ENCODE peak calls at places on chromosomes 12 and 14, in six cellular contexts. One of them, this sample, is unnamed.

GRCh38 chr12:50862316-50862715 is 19.6 kb downstream of the TMPRSS12 start:
- DNase-seq in IMR-90: peak; percentile 77
- DNase-seq in neuronal stem cell: no peak
- DNase-seq in H9: no peak
- DNase-seq in trophoblast cell: no peak
- DNase-seq in H1: no peak
- DNase-seq in this sample: peak; percentile 60

GRCh38 chr14:103315368-103315911 is 18.6 kb upstream of the EIF5 start:
- DNase-seq in IMR-90: peak; percentile 74
- DNase-seq in neuronal stem cell: no peak
- DNase-seq in H9: no peak
- DNase-seq in trophoblast cell: peak; percentile 43
- DNase-seq in H1: no peak
- DNase-seq in this sample: peak; percentile 77

GRCh38 chr14:105931808-105932483 is 405.6 kb downstream of the TMEM121 start:
- DNase-seq in IMR-90: no peak
- DNase-seq in neuronal stem cell: no peak
- DNase-seq in H9: peak; percentile 5
- DNase-seq in trophoblast cell: peak; percentile 70
- DNase-seq in H1: no peak
- DNase-seq in this sample: no peak

GRCh38 chr12:2690348-2691000 is 104.3 kb upstream of the FKBP4 start:
- DNase-seq in IMR-90: no peak
- DNase-seq in neuronal stem cell: no peak
- DNase-seq in H9: no peak
- DNase-seq in trophoblast cell: no peak
- DNase-seq in H1: no peak
- DNase-seq in this sample: no peak

GRCh38 chr12:1864867-1865266 is 44.5 kb downstream of the LRTM2 start:
- DNase-seq in IMR-90: no peak
- DNase-seq in neuronal stem cell: no peak
- DNase-seq in H9: peak; percentile 34
- DNase-seq in trophoblast cell: no peak
- DNase-seq in H1: no peak
- DNase-seq in this sample: no peak

GRCh38 chr12:129659927-129660326 is 243.9 kb downstream of the TMEM132D start:
- DNase-seq in IMR-90: no peak
- DNase-seq in neuronal stem cell: no peak
- DNase-seq in H9: no peak
- DNase-seq in trophoblast cell: no peak
- DNase-seq in H1: no peak
- DNase-seq in this sample: no peak

GRCh38 chr12:70774055-70774454 is 136.8 kb upstream of the PTPRB start:
- DNase-seq in IMR-90: no peak
- DNase-seq in neuronal stem cell: no peak
- DNase-seq in H9: no peak
- DNase-seq in trophoblast cell: no peak
- DNase-seq in H1: no peak
- DNase-seq in this sample: no peak

GRCh38 chr12:22598141-22598762 is 26.7 kb upstream of the ETNK1 start:
- DNase-seq in IMR-90: no peak
- DNase-seq in neuronal stem cell: no peak
- DNase-seq in H9: no peak
- DNase-seq in trophoblast cell: no peak
- DNase-seq in H1: no peak
- DNase-seq in this sample: no peak

GRCh38 chr14:100587763-100588411 is 670 bp upstream of the BEGAIN start:
- DNase-seq in IMR-90: no peak
- DNase-seq in neuronal stem cell: no peak
- DNase-seq in H9: no peak
- DNase-seq in trophoblast cell: no peak
- DNase-seq in H1: no peak
- DNase-seq in this sample: no peak

GRCh38 chr12:131445184-131445974 is 265.5 kb upstream of the SFSWAP start:
- DNase-seq in IMR-90: no peak
- DNase-seq in neuronal stem cell: no peak
- DNase-seq in H9: peak; percentile 43
- DNase-seq in trophoblast cell: peak; percentile 30
- DNase-seq in H1: no peak
- DNase-seq in this sample: no peak

GRCh38 chr12:105330283-105330937 is at the start of gene C12orf75:
- DNase-seq in IMR-90: peak; percentile 68
- DNase-seq in neuronal stem cell: peak; percentile 74
- DNase-seq in H9: peak; percentile 93
- DNase-seq in trophoblast cell: peak; percentile 64
- DNase-seq in H1: no peak
- DNase-seq in this sample: peak; percentile 74

GRCh38 chr14:38791862-38792261 is 311.2 kb downstream of the SEC23A start:
- DNase-seq in IMR-90: no peak
- DNase-seq in neuronal stem cell: peak; percentile 20
- DNase-seq in H9: no peak
- DNase-seq in trophoblast cell: no peak
- DNase-seq in H1: no peak
- DNase-seq in this sample: no peak

GRCh38 chr14:50062438-50063039 is 53.8 kb downstream of the VCPKMT start:
- DNase-seq in IMR-90: peak; percentile 83
- DNase-seq in neuronal stem cell: no peak
- DNase-seq in H9: no peak
- DNase-seq in trophoblast cell: peak; percentile 35
- DNase-seq in H1: no peak
- DNase-seq in this sample: peak; percentile 85

GRCh38 chr12:15772405-15773018 is 16.7 kb downstream of the EPS8 start:
- DNase-seq in IMR-90: peak; percentile 29
- DNase-seq in neuronal stem cell: no peak
- DNase-seq in H9: no peak
- DNase-seq in trophoblast cell: peak; percentile 61
- DNase-seq in H1: no peak
- DNase-seq in this sample: peak; percentile 32

GRCh38 chr14:22039938-22040780 is 366.5 kb upstream of the OR4E1 start:
- DNase-seq in IMR-90: no peak
- DNase-seq in neuronal stem cell: no peak
- DNase-seq in H9: no peak
- DNase-seq in trophoblast cell: peak; percentile 13
- DNase-seq in H1: no peak
- DNase-seq in this sample: peak; percentile 1

GRCh38 chr14:55701638-55702037 is 121.6 kb downstream of the KTN1 start:
- DNase-seq in IMR-90: peak; percentile 75
- DNase-seq in neuronal stem cell: no peak
- DNase-seq in H9: no peak
- DNase-seq in trophoblast cell: no peak
- DNase-seq in H1: no peak
- DNase-seq in this sample: no peak

GRCh38 chr12:115597157-115597712 is 680.3 kb downstream of the MED13L start:
- DNase-seq in IMR-90: peak; percentile 35
- DNase-seq in neuronal stem cell: no peak
- DNase-seq in H9: no peak
- DNase-seq in trophoblast cell: peak; percentile 62
- DNase-seq in H1: no peak
- DNase-seq in this sample: peak; percentile 61

GRCh38 chr12:127253797-127254196 is 1013.2 kb upstream of the TMEM132C start:
- DNase-seq in IMR-90: no peak
- DNase-seq in neuronal stem cell: no peak
- DNase-seq in H9: no peak
- DNase-seq in trophoblast cell: no peak
- DNase-seq in H1: no peak
- DNase-seq in this sample: no peak

GRCh38 chr12:108390495-108391203 is 51.5 kb upstream of the CMKLR1 start:
- DNase-seq in IMR-90: no peak
- DNase-seq in neuronal stem cell: peak; percentile 48
- DNase-seq in H9: no peak
- DNase-seq in trophoblast cell: no peak
- DNase-seq in H1: no peak
- DNase-seq in this sample: no peak

GRCh38 chr14:101232340-101233015 is 328.8 kb upstream of the DIO3 start:
- DNase-seq in IMR-90: peak; percentile 24
- DNase-seq in neuronal stem cell: no peak
- DNase-seq in H9: peak; percentile 20
- DNase-seq in trophoblast cell: no peak
- DNase-seq in H1: no peak
- DNase-seq in this sample: no peak

GRCh38 chr12:23424685-23425084 is 524.8 kb downstream of the SOX5 start:
- DNase-seq in IMR-90: no peak
- DNase-seq in neuronal stem cell: no peak
- DNase-seq in H9: no peak
- DNase-seq in trophoblast cell: no peak
- DNase-seq in H1: no peak
- DNase-seq in this sample: no peak

GRCh38 chr12:22974865-22975264 is 349.9 kb downstream of the ETNK1 start:
- DNase-seq in IMR-90: peak; percentile 94
- DNase-seq in neuronal stem cell: no peak
- DNase-seq in H9: no peak
- DNase-seq in trophoblast cell: peak; percentile 71
- DNase-seq in H1: no peak
- DNase-seq in this sample: peak; percentile 90

GRCh38 chr12:49952396-49953055 is 2.0 kb downstream of the AQP2 start:
- DNase-seq in IMR-90: no peak
- DNase-seq in neuronal stem cell: no peak
- DNase-seq in H9: no peak
- DNase-seq in trophoblast cell: no peak
- DNase-seq in H1: no peak
- DNase-seq in this sample: no peak

GRCh38 chr12:114166360-114166759 is 200.2 kb upstream of the RBM19 start:
- DNase-seq in IMR-90: peak; percentile 60
- DNase-seq in neuronal stem cell: peak; percentile 61
- DNase-seq in H9: peak; percentile 80
- DNase-seq in trophoblast cell: peak; percentile 42
- DNase-seq in H1: peak; percentile 38
- DNase-seq in this sample: no peak

GRCh38 chr14:68479247-68479646 is 313.6 kb downstream of the ZFP36L1 start:
- DNase-seq in IMR-90: peak; percentile 25
- DNase-seq in neuronal stem cell: no peak
- DNase-seq in H9: no peak
- DNase-seq in trophoblast cell: peak; percentile 92
- DNase-seq in H1: no peak
- DNase-seq in this sample: peak; percentile 19

GRCh38 chr14:68199465-68200145 is 380.0 kb downstream of the RAD51B start:
- DNase-seq in IMR-90: no peak
- DNase-seq in neuronal stem cell: peak; percentile 67
- DNase-seq in H9: peak; percentile 68
- DNase-seq in trophoblast cell: no peak
- DNase-seq in H1: peak; percentile 2
- DNase-seq in this sample: no peak

GRCh38 chr12:12349711-12350665 is at the start of gene MANSC1:
- DNase-seq in IMR-90: peak; percentile 28
- DNase-seq in neuronal stem cell: peak; percentile 49
- DNase-seq in H9: peak; percentile 84
- DNase-seq in trophoblast cell: peak; percentile 63
- DNase-seq in H1: no peak
- DNase-seq in this sample: peak; percentile 43

GRCh38 chr14:70133461-70133860 is 55.3 kb downstream of the SLC8A3 start:
- DNase-seq in IMR-90: no peak
- DNase-seq in neuronal stem cell: no peak
- DNase-seq in H9: no peak
- DNase-seq in trophoblast cell: no peak
- DNase-seq in H1: no peak
- DNase-seq in this sample: no peak
- H2AFZ ChIP-seq in IMR-90: no peak overlapping the region
- H2AFZ ChIP-seq in neuronal stem cell: no peak overlapping the region
- H2AFZ ChIP-seq in H9: no peak overlapping the region
- H2AFZ ChIP-seq in trophoblast cell: no peak overlapping the region
- H2AFZ ChIP-seq in H1: no peak overlapping the region
- H2AFZ ChIP-seq in this sample: no peak overlapping the region

DNA sequence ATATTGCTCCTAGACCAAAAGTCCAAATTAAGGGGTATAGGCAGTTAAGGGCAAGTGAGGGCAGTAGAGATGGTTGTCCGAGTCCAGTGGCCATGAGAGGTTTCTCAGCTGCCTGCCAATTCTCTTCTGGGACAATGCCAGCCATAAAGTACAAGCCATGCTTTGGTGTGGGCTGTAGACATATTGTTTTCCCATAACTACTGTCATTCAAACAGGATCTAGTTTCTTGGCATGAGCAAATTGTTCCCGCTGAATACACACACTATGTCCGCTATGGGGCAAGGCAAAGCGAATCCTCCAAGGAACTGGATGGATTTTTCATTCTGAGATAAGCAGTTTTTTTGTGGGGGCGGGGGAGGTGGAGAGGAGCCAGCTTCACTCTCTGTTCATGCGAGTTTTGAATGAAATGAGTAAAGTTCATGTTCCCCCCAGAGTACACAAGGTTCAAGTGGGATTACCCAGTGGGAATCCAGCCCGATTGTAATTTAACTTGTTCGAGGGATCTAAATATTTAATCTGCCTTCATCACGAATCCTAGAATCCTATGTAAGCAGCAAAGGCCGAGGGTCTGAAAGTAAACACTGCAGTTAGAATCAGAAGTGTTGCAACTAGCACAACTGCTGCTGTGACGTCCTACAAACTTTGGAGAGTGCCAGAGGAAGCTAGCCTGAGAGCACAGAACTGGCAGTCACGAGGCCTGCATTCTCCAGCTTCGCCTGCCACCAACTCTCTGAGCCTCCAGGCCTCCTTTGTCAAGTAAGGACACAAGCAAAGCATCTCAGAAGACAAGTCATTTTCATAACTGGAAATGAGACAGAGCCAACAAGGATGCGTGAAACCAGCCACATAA is 137.0 kb downstream of the CRADD start:
- DNase-seq in IMR-90: peak; percentile 94
- DNase-seq in neuronal stem cell: no peak
- DNase-seq in H9: no peak
- DNase-seq in trophoblast cell: no peak
- DNase-seq in H1: no peak
- DNase-seq in this sample: peak; percentile 96
- H3K27ac ChIP-seq in IMR-90: peak overlapping the region; percentile 63
- H3K27ac ChIP-seq in neuronal stem cell: no peak overlapping the region
- H3K27ac ChIP-seq in H9: no peak overlapping the region
- H3K27ac ChIP-seq in trophoblast cell: no peak overlapping the region
- H3K27ac ChIP-seq in H1: no peak overlapping the region
- H3K27ac ChIP-seq in this sample: no peak overlapping the region

GRCh38 chr12:55929306-55929791 is 1.6 kb upstream of the DGKA start:
- DNase-seq in IMR-90: no peak
- DNase-seq in neuronal stem cell: no peak
- DNase-seq in H9: no peak
- DNase-seq in trophoblast cell: no peak
- DNase-seq in H1: no peak
- DNase-seq in this sample: no peak

GRCh38 chr12:55926738-55927587 is 731 bp downstream of the PYM1 start:
- DNase-seq in IMR-90: peak; percentile 91
- DNase-seq in neuronal stem cell: peak; percentile 86
- DNase-seq in H9: peak; percentile 96
- DNase-seq in trophoblast cell: peak; percentile 86
- DNase-seq in H1: peak; percentile 84
- DNase-seq in this sample: peak; percentile 96

GRCh38 chr12:55925870-55926737 is 1.6 kb downstream of the PYM1 start:
- DNase-seq in IMR-90: no peak
- DNase-seq in neuronal stem cell: no peak
- DNase-seq in H9: no peak
- DNase-seq in trophoblast cell: no peak
- DNase-seq in H1: no peak
- DNase-seq in this sample: no peak

GRCh38 chr12:55925371-55925770 is 2.3 kb downstream of the PYM1 start:
- DNase-seq in IMR-90: no peak
- DNase-seq in neuronal stem cell: no peak
- DNase-seq in H9: no peak
- DNase-seq in trophoblast cell: no peak
- DNase-seq in H1: no peak
- DNase-seq in this sample: no peak

GRCh38 chr12:55927588-55928502 is at the start of gene PYM1:
- DNase-seq in IMR-90: peak; percentile 50
- DNase-seq in neuronal stem cell: peak; percentile 76
- DNase-seq in H9: peak; percentile 96
- DNase-seq in trophoblast cell: peak; percentile 96
- DNase-seq in H1: peak; percentile 74
- DNase-seq in this sample: peak; percentile 80
- H4K8ac ChIP-seq in IMR-90: peak within 1 kb of the TSS; percentile 100
- H4K8ac ChIP-seq in neuronal stem cell: no peak within 1 kb of the TSS
- H4K8ac ChIP-seq in H9: no peak within 1 kb of the TSS
- H4K8ac ChIP-seq in trophoblast cell: peak within 1 kb of the TSS; percentile 83
- H4K8ac ChIP-seq in H1: peak within 1 kb of the TSS; percentile 91
- H4K8ac ChIP-seq in this sample: peak within 1 kb of the TSS; percentile 96

GRCh38 chr12:76719642-76720041 is 44.3 kb upstream of the ZDHHC17 start:
- DNase-seq in IMR-90: no peak
- DNase-seq in neuronal stem cell: no peak
- DNase-seq in H9: no peak
- DNase-seq in trophoblast cell: peak; percentile 72
- DNase-seq in H1: no peak
- DNase-seq in this sample: no peak
- H2AFZ ChIP-seq in IMR-90: peak overlapping the region; percentile 39
- H2AFZ ChIP-seq in neuronal stem cell: no peak overlapping the region
- H2AFZ ChIP-seq in H9: peak overlapping the region; percentile 49
- H2AFZ ChIP-seq in trophoblast cell: peak overlapping the region; percentile 57
- H2AFZ ChIP-seq in H1: peak overlapping the region; percentile 26
- H2AFZ ChIP-seq in this sample: no peak overlapping the region

This sample was measured in mesenchymal stem cell.